ENCODE peak calls at places on chromosomes 11 and 22, in six cellular contexts. One of them, this sample, is unnamed.

GRCh38 chr11:120710354-120711187 is 199.0 kb downstream of the GRIK4 start:
- DNase-seq in fibroblast of lung: peak
- DNase-seq in GM23248: peak
- DNase-seq in hepatocyte: peak
- DNase-seq in neural progenitor cell: peak
- DNase-seq in GM23338: peak
- DNase-seq in this sample: peak

GRCh38 chr22:48258841-48259240 is 1496.4 kb downstream of the TBC1D22A start:
- DNase-seq in fibroblast of lung: no peak
- DNase-seq in GM23248: no peak
- DNase-seq in hepatocyte: no peak
- DNase-seq in neural progenitor cell: no peak
- DNase-seq in GM23338: no peak
- DNase-seq in this sample: no peak

GRCh38 chr11:8839306-8839956 is 71.6 kb upstream of the AKIP1 start:
- DNase-seq in fibroblast of lung: no peak
- DNase-seq in GM23248: no peak
- DNase-seq in hepatocyte: no peak
- DNase-seq in neural progenitor cell: no peak
- DNase-seq in GM23338: peak
- DNase-seq in this sample: no peak

GRCh38 chr11:35688023-35688422 is 25.4 kb downstream of the TRIM44 start:
- DNase-seq in fibroblast of lung: no peak
- DNase-seq in GM23248: peak
- DNase-seq in hepatocyte: no peak
- DNase-seq in neural progenitor cell: no peak
- DNase-seq in GM23338: no peak
- DNase-seq in this sample: peak

GRCh38 chr11:110294509-110294908 is 1.9 kb downstream of the RDX start:
- DNase-seq in fibroblast of lung: no peak
- DNase-seq in GM23248: no peak
- DNase-seq in hepatocyte: no peak
- DNase-seq in neural progenitor cell: peak
- DNase-seq in GM23338: no peak
- DNase-seq in this sample: peak

GRCh38 chr11:2271327-2272240 is 1.2 kb upstream of the ASCL2 start:
- DNase-seq in fibroblast of lung: no peak
- DNase-seq in GM23248: no peak
- DNase-seq in hepatocyte: no peak
- DNase-seq in neural progenitor cell: no peak
- DNase-seq in GM23338: peak
- DNase-seq in this sample: no peak

GRCh38 chr11:64661146-64661545 is 61.9 kb downstream of the NRXN2 start:
- DNase-seq in fibroblast of lung: peak
- DNase-seq in GM23248: peak
- DNase-seq in hepatocyte: peak
- DNase-seq in neural progenitor cell: no peak
- DNase-seq in GM23338: no peak
- DNase-seq in this sample: peak

GRCh38 chr22:42433754-42434153 is 1.6 kb upstream of the NFAM1 start:
- DNase-seq in fibroblast of lung: no peak
- DNase-seq in GM23248: no peak
- DNase-seq in hepatocyte: no peak
- DNase-seq in neural progenitor cell: no peak
- DNase-seq in GM23338: no peak
- DNase-seq in this sample: no peak

GRCh38 chr11:112318193-112318592 is 57.5 kb upstream of the PLET1 start:
- DNase-seq in fibroblast of lung: peak
- DNase-seq in GM23248: peak
- DNase-seq in hepatocyte: peak
- DNase-seq in neural progenitor cell: no peak
- DNase-seq in GM23338: no peak
- DNase-seq in this sample: peak

GRCh38 chr11:2716376-2717095 is 16.7 kb upstream of the KCNQ1OT1 start:
- DNase-seq in fibroblast of lung: no peak
- DNase-seq in GM23248: no peak
- DNase-seq in hepatocyte: no peak
- DNase-seq in neural progenitor cell: no peak
- DNase-seq in GM23338: no peak
- DNase-seq in this sample: no peak

GRCh38 chr11:75802913-75803820 is 11.8 kb upstream of the UVRAG start:
- DNase-seq in fibroblast of lung: peak
- DNase-seq in GM23248: peak
- DNase-seq in hepatocyte: peak
- DNase-seq in neural progenitor cell: peak
- DNase-seq in GM23338: peak
- DNase-seq in this sample: peak

GRCh38 chr22:25898707-25899365 is 156.8 kb downstream of the MYO18B start:
- DNase-seq in fibroblast of lung: no peak
- DNase-seq in GM23248: no peak
- DNase-seq in hepatocyte: peak
- DNase-seq in neural progenitor cell: peak
- DNase-seq in GM23338: peak
- DNase-seq in this sample: peak

GRCh38 chr11:103338621-103339484 is 229.6 kb downstream of the DYNC2H1 start:
- DNase-seq in fibroblast of lung: no peak
- DNase-seq in GM23248: peak
- DNase-seq in hepatocyte: peak
- DNase-seq in neural progenitor cell: peak
- DNase-seq in GM23338: peak
- DNase-seq in this sample: peak

GRCh38 chr22:49613871-49614270 is 213.8 kb downstream of the BRD1 start:
- DNase-seq in fibroblast of lung: no peak
- DNase-seq in GM23248: no peak
- DNase-seq in hepatocyte: no peak
- DNase-seq in neural progenitor cell: no peak
- DNase-seq in GM23338: no peak
- DNase-seq in this sample: no peak

GRCh38 chr11:33790088-33790487 is 15.8 kb upstream of the FBXO3 start:
- DNase-seq in fibroblast of lung: no peak
- DNase-seq in GM23248: no peak
- DNase-seq in hepatocyte: no peak
- DNase-seq in neural progenitor cell: no peak
- DNase-seq in GM23338: no peak
- DNase-seq in this sample: no peak

GRCh38 chr11:66689661-66690590 is 12.2 kb upstream of the RBM4B start:
- DNase-seq in fibroblast of lung: no peak
- DNase-seq in GM23248: no peak
- DNase-seq in hepatocyte: no peak
- DNase-seq in neural progenitor cell: no peak
- DNase-seq in GM23338: no peak
- DNase-seq in this sample: no peak

GRCh38 chr22:32747588-32747987 is 53.9 kb upstream of the TIMP3 start:
- DNase-seq in fibroblast of lung: no peak
- DNase-seq in GM23248: no peak
- DNase-seq in hepatocyte: no peak
- DNase-seq in neural progenitor cell: no peak
- DNase-seq in GM23338: no peak
- DNase-seq in this sample: no peak

GRCh38 chr22:32745251-32745995 is 56.1 kb upstream of the TIMP3 start:
- DNase-seq in fibroblast of lung: peak
- DNase-seq in GM23248: peak
- DNase-seq in hepatocyte: peak
- DNase-seq in neural progenitor cell: peak
- DNase-seq in GM23338: peak
- DNase-seq in this sample: no peak

GRCh38 chr22:32744560-32744959 is 56.9 kb upstream of the TIMP3 start:
- DNase-seq in fibroblast of lung: no peak
- DNase-seq in GM23248: no peak
- DNase-seq in hepatocyte: no peak
- DNase-seq in neural progenitor cell: no peak
- DNase-seq in GM23338: no peak
- DNase-seq in this sample: no peak

GRCh38 chr22:32746715-32747114 is 54.8 kb upstream of the TIMP3 start:
- DNase-seq in fibroblast of lung: no peak
- DNase-seq in GM23248: no peak
- DNase-seq in hepatocyte: no peak
- DNase-seq in neural progenitor cell: no peak
- DNase-seq in GM23338: no peak
- DNase-seq in this sample: no peak

GRCh38 chr22:32745996-32746322 is 55.5 kb upstream of the TIMP3 start:
- DNase-seq in fibroblast of lung: no peak
- DNase-seq in GM23248: no peak
- DNase-seq in hepatocyte: no peak
- DNase-seq in neural progenitor cell: no peak
- DNase-seq in GM23338: no peak
- DNase-seq in this sample: no peak
- H3K27ac ChIP-seq in fibroblast of lung: no peak
- H3K27ac ChIP-seq in GM23248: peak
- H3K27ac ChIP-seq in hepatocyte: peak
- H3K27ac ChIP-seq in neural progenitor cell: no peak
- H3K27ac ChIP-seq in GM23338: no peak
- H3K27ac ChIP-seq in this sample: no peak

GRCh38 chr11:68683952-68684384 is 376 bp upstream of the GAL start:
- DNase-seq in fibroblast of lung: no peak
- DNase-seq in GM23248: no peak
- DNase-seq in hepatocyte: no peak
- DNase-seq in neural progenitor cell: no peak
- DNase-seq in GM23338: peak
- DNase-seq in this sample: no peak

GRCh38 chr11:68686486-68686885 is 2.1 kb downstream of the GAL start:
- DNase-seq in fibroblast of lung: no peak
- DNase-seq in GM23248: no peak
- DNase-seq in hepatocyte: no peak
- DNase-seq in neural progenitor cell: no peak
- DNase-seq in GM23338: no peak
- DNase-seq in this sample: no peak

GRCh38 chr11:68685656-68686380 is 1.5 kb downstream of the GAL start:
- DNase-seq in fibroblast of lung: no peak
- DNase-seq in GM23248: no peak
- DNase-seq in hepatocyte: no peak
- DNase-seq in neural progenitor cell: no peak
- DNase-seq in GM23338: no peak
- DNase-seq in this sample: no peak

GRCh38 chr11:68683086-68683951 is 1.0 kb upstream of the GAL start:
- DNase-seq in fibroblast of lung: no peak
- DNase-seq in GM23248: peak
- DNase-seq in hepatocyte: no peak
- DNase-seq in neural progenitor cell: no peak
- DNase-seq in GM23338: peak
- DNase-seq in this sample: no peak

DNA sequence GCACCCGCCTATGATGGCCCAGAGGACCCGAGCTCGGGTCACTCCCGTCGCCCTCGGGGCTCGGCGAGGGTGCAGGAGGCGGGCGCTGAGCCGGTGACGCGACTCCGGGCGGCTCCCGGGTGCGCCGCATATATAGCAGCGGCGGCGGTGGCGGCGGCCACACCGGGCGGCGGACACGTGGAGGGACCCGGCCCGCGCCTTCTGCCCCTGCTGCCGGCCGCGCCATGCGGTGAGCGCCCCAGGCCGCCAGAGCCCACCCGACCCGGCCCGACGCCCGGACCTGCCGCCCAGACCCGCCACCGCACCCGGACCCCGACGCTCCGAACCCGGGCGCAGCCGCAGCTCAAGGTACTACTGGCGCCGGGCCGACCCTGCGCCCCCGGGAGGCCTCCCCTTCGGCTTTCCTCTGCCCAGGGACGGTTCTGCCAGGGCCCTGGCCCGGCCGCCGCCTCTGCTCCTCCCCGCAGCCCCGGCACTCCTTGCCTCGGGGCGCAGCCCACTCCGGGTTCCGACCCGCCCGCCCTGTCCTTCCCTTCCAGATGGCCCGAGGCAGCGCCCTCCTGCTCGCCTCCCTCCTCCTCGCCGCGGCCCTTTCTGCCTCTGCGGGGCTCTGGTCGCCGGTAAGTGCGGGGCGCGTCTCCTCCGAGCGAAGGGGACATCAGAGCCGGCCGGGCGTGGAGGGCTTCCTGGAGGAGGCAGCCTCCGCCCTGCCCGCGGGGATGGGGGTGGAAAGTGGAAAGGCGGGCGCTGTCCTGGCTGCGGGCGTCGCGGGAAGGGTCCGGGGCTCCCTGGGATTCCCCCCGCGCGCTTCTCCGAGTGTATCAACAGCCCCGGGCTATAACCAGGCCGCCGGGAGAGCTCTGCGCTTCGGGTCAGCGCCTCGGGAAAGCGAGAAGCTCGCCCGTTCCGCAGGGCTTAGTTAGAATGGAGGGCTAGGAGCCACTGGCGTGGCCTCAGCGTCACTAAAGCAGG is at the start of gene GAL:
- DNase-seq in fibroblast of lung: no peak
- DNase-seq in GM23248: peak
- DNase-seq in hepatocyte: peak
- DNase-seq in neural progenitor cell: peak
- DNase-seq in GM23338: peak
- DNase-seq in this sample: no peak
- TF ChIP-seq EZH2 in fibroblast of lung: peak
- TF ChIP-seq EZH2 in GM23248: no peak
- TF ChIP-seq EZH2 in hepatocyte: peak
- TF ChIP-seq EZH2 in neural progenitor cell: peak
- TF ChIP-seq EZH2 in GM23338: no peak
- TF ChIP-seq EZH2 in this sample: peak

GRCh38 chr11:119417726-119418540 is 5.0 kb downstream of the THY1 start:
- DNase-seq in fibroblast of lung: peak
- DNase-seq in GM23248: peak
- DNase-seq in hepatocyte: peak
- DNase-seq in neural progenitor cell: no peak
- DNase-seq in GM23338: peak
- DNase-seq in this sample: no peak
- H3K27ac ChIP-seq in fibroblast of lung: peak
- H3K27ac ChIP-seq in GM23248: peak
- H3K27ac ChIP-seq in hepatocyte: no peak
- H3K27ac ChIP-seq in neural progenitor cell: no peak
- H3K27ac ChIP-seq in GM23338: peak
- H3K27ac ChIP-seq in this sample: peak

DNA sequence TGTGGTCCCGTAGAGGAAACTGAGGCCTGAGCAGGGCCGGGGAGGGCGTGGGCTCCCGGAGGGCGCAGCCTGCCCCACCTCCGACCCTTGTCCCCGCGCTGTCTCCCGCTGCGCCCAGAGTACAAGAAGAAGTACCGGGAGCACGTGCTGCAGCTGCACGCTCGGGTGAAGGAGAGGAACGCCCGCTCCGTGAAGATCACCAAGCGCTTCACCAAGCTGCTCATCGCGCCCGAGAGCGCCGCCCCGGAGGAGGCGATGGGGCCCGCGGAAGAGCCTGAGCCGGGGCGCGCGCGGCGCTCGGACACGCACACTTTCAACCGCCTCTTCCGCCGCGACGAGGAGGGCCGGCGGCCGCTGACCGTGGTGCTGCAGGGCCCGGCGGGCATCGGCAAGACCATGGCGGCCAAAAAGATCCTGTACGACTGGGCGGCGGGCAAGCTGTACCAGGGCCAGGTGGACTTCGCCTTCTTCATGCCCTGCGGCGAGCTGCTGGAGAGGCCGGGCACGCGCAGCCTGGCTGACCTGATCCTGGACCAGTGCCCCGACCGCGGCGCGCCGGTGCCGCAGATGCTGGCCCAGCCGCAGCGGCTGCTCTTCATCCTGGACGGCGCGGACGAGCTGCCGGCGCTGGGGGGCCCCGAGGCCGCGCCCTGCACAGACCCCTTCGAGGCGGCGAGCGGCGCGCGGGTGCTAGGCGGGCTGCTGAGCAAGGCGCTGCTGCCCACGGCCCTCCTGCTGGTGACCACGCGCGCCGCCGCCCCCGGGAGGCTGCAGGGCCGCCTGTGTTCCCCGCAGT is 2.0 kb downstream of the NLRP6 start:
- DNase-seq in fibroblast of lung: no peak
- DNase-seq in GM23248: peak
- DNase-seq in hepatocyte: no peak
- DNase-seq in neural progenitor cell: no peak
- DNase-seq in GM23338: peak
- DNase-seq in this sample: no peak
- TF ChIP-seq EZH2 in fibroblast of lung: peak
- TF ChIP-seq EZH2 in GM23248: no peak
- TF ChIP-seq EZH2 in hepatocyte: no peak
- TF ChIP-seq EZH2 in neural progenitor cell: no peak
- TF ChIP-seq EZH2 in GM23338: no peak
- TF ChIP-seq EZH2 in this sample: no peak

GRCh38 chr22:20243176-20243544 is 25.0 kb downstream of the RTN4R start:
- DNase-seq in fibroblast of lung: no peak
- DNase-seq in GM23248: no peak
- DNase-seq in hepatocyte: no peak
- DNase-seq in neural progenitor cell: no peak
- DNase-seq in GM23338: no peak
- DNase-seq in this sample: no peak
- H3K27ac ChIP-seq in fibroblast of lung: no peak
- H3K27ac ChIP-seq in GM23248: no peak
- H3K27ac ChIP-seq in hepatocyte: peak
- H3K27ac ChIP-seq in neural progenitor cell: no peak
- H3K27ac ChIP-seq in GM23338: no peak
- H3K27ac ChIP-seq in this sample: peak

This sample was measured in A673.